ENCODE peak calls at places on chromosomes 2 and 18, in five cellular contexts. Q, P, F, G and Z are unnamed samples.

GRCh38 chr2:112542974-112543760 is 902 bp downstream of the POLR1B start:
- DNase-seq in Q (peak; percentile 8), P (peak; percentile 37), F (peak; percentile 13), G (no peak), Z (no peak)

GRCh38 chr2:218245214-218245613 is 15.6 kb upstream of the GPBAR1 start:
- DNase-seq in Q (no peak), P (no peak), F (no peak), G (no peak), Z (no peak)

GRCh38 chr2:81467096-81467495 is 1162.5 kb upstream of the LRRTM1 start:
- DNase-seq in Q (no peak), P (no peak), F (no peak), G (no peak), Z (no peak)

GRCh38 chr18:45628979-45629958 is 14.0 kb downstream of the SLC14A2 start:
- DNase-seq in Q (no peak), P (no peak), F (peak; percentile 25), G (no peak), Z (no peak)

GRCh38 chr2:24058887-24059286 is 9.3 kb downstream of the FKBP1B start:
- DNase-seq in Q (no peak), P (no peak), F (no peak), G (no peak), Z (no peak)

GRCh38 chr2:145494441-145494840 is 974.5 kb upstream of the ZEB2 start:
- DNase-seq in Q (no peak), P (no peak), F (no peak), G (no peak), Z (no peak)

GRCh38 chr2:188984680-188985079 is 10.5 kb downstream of the COL3A1 start:
- DNase-seq in Q (no peak), P (no peak), F (peak; percentile 89), G (no peak), Z (no peak)

GRCh38 chr2:233023761-233024410 is 8.6 kb upstream of the NEU2 start:
- DNase-seq in Q (no peak), P (no peak), F (no peak), G (no peak), Z (no peak)

GRCh38 chr2:16774980-16775963 is 109.6 kb upstream of the CYRIA start:
- DNase-seq in Q (no peak), P (no peak), F (peak; percentile 44), G (peak; percentile 86), Z (no peak)

GRCh38 chr2:29228276-29228675 is 113.1 kb downstream of the CLIP4 start:
- DNase-seq in Q (no peak), P (no peak), F (no peak), G (no peak), Z (no peak)

GRCh38 chr18:46222710-46223360 is 118.7 kb downstream of the HAUS1 start:
- DNase-seq in Q (no peak), P (no peak), F (no peak), G (no peak), Z (no peak)

GRCh38 chr2:66534461-66534860 is 99.5 kb downstream of the MEIS1 start:
- DNase-seq in Q (no peak), P (no peak), F (no peak), G (no peak), Z (no peak)

GRCh38 chr2:186605041-186605440 is 15.2 kb downstream of the ITGAV start:
- DNase-seq in Q (no peak), P (no peak), F (no peak), G (no peak), Z (no peak)

GRCh38 chr2:46134531-46135229 is 162.5 kb upstream of the EPAS1 start:
- DNase-seq in Q (no peak), P (no peak), F (peak; percentile 34), G (no peak), Z (no peak)

GRCh38 chr2:240517342-240517741 is 40.4 kb downstream of the ANKMY1 start:
- DNase-seq in Q (no peak), P (no peak), F (no peak), G (peak; percentile 22), Z (no peak)

GRCh38 chr2:160651416-160652200 is 158.0 kb upstream of the RBMS1 start:
- DNase-seq in Q (no peak), P (no peak), F (peak; percentile 12), G (no peak), Z (no peak)

GRCh38 chr18:7300971-7301553 is 70.2 kb downstream of the LRRC30 start:
- DNase-seq in Q (no peak), P (no peak), F (no peak), G (no peak), Z (no peak)

GRCh38 chr18:62452280-62452824 is 70.5 kb upstream of the ZCCHC2 start:
- DNase-seq in Q (peak; percentile 22), P (no peak), F (no peak), G (peak; percentile 86), Z (no peak)

GRCh38 chr2:128473175-128474013 is 154.7 kb upstream of the HS6ST1 start:
- DNase-seq in Q (no peak), P (peak; percentile 38), F (peak; percentile 86), G (peak; percentile 39), Z (peak; percentile 63)

GRCh38 chr2:30235859-30236535 is 4.7 kb downstream of the LBH start:
- DNase-seq in Q (no peak), P (peak; percentile 52), F (no peak), G (peak; percentile 20), Z (peak; percentile 67)

GRCh38 chr2:25701801-25702200 is 28.4 kb upstream of the DTNB start:
- DNase-seq in Q (no peak), P (no peak), F (no peak), G (no peak), Z (no peak)

GRCh38 chr2:25700221-25700660 is 26.9 kb upstream of the DTNB start:
- DNase-seq in Q (peak; percentile 55), P (peak; percentile 38), F (peak; percentile 78), G (no peak), Z (no peak)

GRCh38 chr2:25698752-25699151 is 25.4 kb upstream of the DTNB start:
- DNase-seq in Q (no peak), P (no peak), F (no peak), G (no peak), Z (no peak)

GRCh38 chr2:25699206-25699605 is 25.8 kb upstream of the DTNB start:
- DNase-seq in Q (no peak), P (no peak), F (no peak), G (no peak), Z (no peak)

GRCh38 chr2:25697559-25698341 is 24.4 kb upstream of the DTNB start:
- DNase-seq in Q (no peak), P (no peak), F (peak; percentile 21), G (no peak), Z (no peak)
- H3K4me3 ChIP-seq in Q (no peak overlapping the region), P (no peak overlapping the region), F (no peak overlapping the region), G (no peak overlapping the region), Z (no peak overlapping the region)

GRCh38 chr2:96604104-96604503 is 34.0 kb downstream of the KANSL3 start:
- DNase-seq in Q (peak; percentile 27), P (no peak), F (no peak), G (no peak), Z (no peak)
- TF ChIP-seq CTCF in Q (no peak), P (no peak), F (no peak), G (no peak), Z (no peak)

GRCh38 chr2:84515788-84516187 is 510 bp upstream of the DNAH6 start:
- DNase-seq in Q (no peak), P (no peak), F (no peak), G (no peak), Z (no peak)
- H3K4me3 ChIP-seq in Q (peak overlapping the region; percentile 49), P (no peak overlapping the region), F (no peak overlapping the region), G (peak overlapping the region; percentile 50), Z (no peak overlapping the region)

DNA sequence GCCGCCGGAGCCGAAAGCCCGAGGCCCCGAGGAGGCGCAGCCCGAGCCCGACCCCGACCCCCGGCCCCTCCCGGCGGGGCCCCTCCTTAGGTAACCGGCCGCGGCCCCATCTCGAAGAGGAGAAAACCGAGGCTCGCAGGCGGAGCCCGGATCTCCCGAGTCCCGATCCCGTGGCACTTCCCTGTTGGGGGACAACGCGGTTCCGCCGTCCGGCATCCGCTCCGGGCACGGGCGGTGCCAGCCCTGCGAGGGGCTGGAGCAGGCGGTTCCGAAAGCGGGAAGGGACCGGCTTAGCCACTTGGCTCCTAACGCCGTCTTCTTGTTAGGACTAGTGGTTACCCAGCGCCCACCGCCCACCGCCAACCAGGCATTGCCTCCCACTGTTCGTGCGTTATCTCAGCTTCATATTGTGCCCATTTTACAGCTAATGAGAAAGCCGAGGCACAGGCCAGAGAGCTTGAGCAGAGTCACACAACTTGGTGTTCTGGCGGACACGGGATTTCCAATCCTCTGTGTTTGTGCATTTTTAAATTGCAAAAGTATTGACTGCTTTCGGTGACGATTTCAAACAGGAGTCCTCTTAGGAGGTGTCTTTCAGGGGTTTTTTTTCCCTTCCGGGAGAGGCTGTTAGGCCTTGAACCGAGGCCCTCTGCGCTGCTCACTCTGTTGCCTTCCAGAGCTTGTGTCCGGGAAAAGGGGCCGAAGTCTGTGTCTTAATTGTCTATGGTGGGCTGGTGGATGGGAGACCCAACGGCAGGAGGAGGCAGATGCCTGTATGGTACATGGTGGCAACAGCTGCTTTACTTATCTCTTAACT is 559 bp downstream of the CENPA start:
- DNase-seq in Q (peak; percentile 47), P (peak; percentile 43), F (peak; percentile 17), G (no peak), Z (peak; percentile 67)
- TF ChIP-seq CTCF in Q (no peak), P (no peak), F (no peak), G (no peak), Z (no peak)

GRCh38 chr2:225598922-225599321 is 199.4 kb downstream of the NYAP2 start:
- DNase-seq in Q (no peak), P (no peak), F (no peak), G (no peak), Z (no peak)
- H3K4me3 ChIP-seq in Q (no peak overlapping the region), P (no peak overlapping the region), F (no peak overlapping the region), G (no peak overlapping the region), Z (no peak overlapping the region)

DNA sequence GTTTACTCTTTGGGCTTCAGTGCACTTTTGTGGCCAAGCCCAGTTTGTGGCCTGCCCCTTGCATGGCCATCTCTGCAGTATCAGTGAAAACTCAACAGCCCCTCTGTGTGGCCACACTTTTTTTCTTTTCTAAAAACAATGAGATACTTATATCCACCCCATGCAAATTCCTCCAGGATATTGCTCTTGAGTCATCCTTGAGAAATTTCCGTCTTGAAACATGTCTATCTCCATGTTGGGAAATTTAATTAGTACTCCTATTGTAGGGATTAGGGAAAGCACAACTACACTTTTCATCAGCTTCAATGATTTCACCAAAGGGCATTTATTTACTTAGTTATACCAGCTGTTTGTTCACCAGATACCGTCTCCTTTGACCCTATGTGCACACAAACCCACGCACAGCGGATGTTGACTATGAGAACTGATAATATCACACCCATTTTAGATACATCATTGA is 993.1 kb downstream of the TSN start:
- DNase-seq in Q (no peak), P (no peak), F (peak; percentile 1), G (no peak), Z (no peak)
- TF ChIP-seq CTCF in Q (no peak), P (no peak), F (no peak), G (peak; percentile 24), Z (peak; percentile 10)

DNA sequence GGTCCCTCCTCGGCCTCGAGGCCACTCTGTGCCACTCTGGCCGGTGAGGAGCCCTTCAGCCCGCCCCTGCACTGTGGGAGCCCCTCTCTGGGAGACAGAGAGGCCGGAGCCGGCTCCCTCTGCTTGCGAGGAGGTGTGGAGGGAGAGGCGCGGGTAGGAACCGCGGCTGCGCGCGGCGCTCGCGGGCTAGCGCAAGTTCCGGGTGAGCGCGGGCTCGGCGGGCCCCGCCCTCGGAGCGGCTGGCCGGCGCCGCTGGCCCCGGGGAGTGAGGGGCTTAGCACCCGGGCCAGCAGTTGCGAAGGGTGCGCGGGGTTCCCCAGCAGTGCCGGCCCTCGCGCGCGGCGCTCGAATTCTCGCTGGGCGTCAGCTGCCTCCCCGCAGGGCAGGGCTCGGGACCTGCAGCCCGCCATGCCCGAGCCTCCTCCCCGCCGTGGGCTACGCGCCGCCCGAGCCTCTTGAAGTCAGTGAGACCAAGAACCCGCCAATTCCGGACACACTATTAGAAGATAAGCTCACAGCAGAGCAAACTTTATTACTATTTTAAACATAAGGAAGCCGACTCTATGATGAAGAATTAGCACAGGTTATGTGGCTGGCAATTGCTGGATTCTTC is 825.8 kb upstream of the FANCL start:
- DNase-seq in Q (no peak), P (no peak), F (no peak), G (no peak), Z (no peak)
- H3K4me3 ChIP-seq in Q (no peak overlapping the region), P (no peak overlapping the region), F (no peak overlapping the region), G (no peak overlapping the region), Z (no peak overlapping the region)